ENCODE peak calls at places on chromosomes 1 and 21, in four cellular contexts. J is fibroblast of lung, Y is MM.1S, P is mesenchymal stem cell. W is an unnamed sample.

GRCh38 chr1:42379794-42380616 is 587 bp upstream of the RIMKLA start:
- DNase-seq in J (peak; percentile 44), Y (peak; percentile 7), P (peak; percentile 43), W (no peak)

GRCh38 chr1:48785869-48786268 is 9.2 kb upstream of the BEND5 start:
- DNase-seq in J (no peak), Y (no peak), P (no peak), W (no peak)

GRCh38 chr21:44695176-44695575 is 1.8 kb upstream of the KRTAP10-12 start:
- DNase-seq in J (no peak), Y (no peak), P (no peak), W (no peak)

GRCh38 chr1:165683848-165684485 is 14.4 kb downstream of the ALDH9A1 start:
- DNase-seq in J (no peak), Y (no peak), P (peak; percentile 18), W (no peak)

GRCh38 chr1:21077085-21077484 is 99.6 kb downstream of the EIF4G3 start:
- DNase-seq in J (peak; percentile 46), Y (no peak), P (peak; percentile 90), W (no peak)

GRCh38 chr1:204074274-204075115 is 1.6 kb downstream of the SOX13 start:
- DNase-seq in J (peak; percentile 68), Y (no peak), P (peak; percentile 82), W (no peak)

GRCh38 chr1:45820797-45821196 is 17.4 kb downstream of the MAST2 start:
- DNase-seq in J (no peak), Y (no peak), P (peak; percentile 20), W (no peak)

GRCh38 chr1:83909687-83910086 is 89.2 kb downstream of the TTLL7 start:
- DNase-seq in J (peak; percentile 56), Y (no peak), P (no peak), W (no peak)

GRCh38 chr1:243325305-243325890 is 69.6 kb downstream of the SDCCAG8 start:
- DNase-seq in J (peak; percentile 52), Y (peak; percentile 56), P (peak; percentile 69), W (no peak)

GRCh38 chr1:109640285-109640865 is 15.5 kb upstream of the GSTM4 start:
- DNase-seq in J (peak; percentile 36), Y (peak; percentile 60), P (peak; percentile 65), W (peak; percentile 83)

GRCh38 chr21:45861156-45861870 is 120.3 kb upstream of the COL6A1 start:
- DNase-seq in J (no peak), Y (no peak), P (no peak), W (no peak)

GRCh38 chr1:40939320-40940059 is 40.0 kb upstream of the CTPS1 start:
- DNase-seq in J (peak; percentile 16), Y (no peak), P (peak; percentile 51), W (no peak)

GRCh38 chr1:69777423-69777822 is 209.7 kb downstream of the LRRC7 start:
- DNase-seq in J (no peak), Y (no peak), P (no peak), W (no peak)

GRCh38 chr1:87826639-87827345 is 498.1 kb downstream of the LMO4 start:
- DNase-seq in J (peak; percentile 29), Y (peak; percentile 86), P (peak; percentile 4), W (no peak)

GRCh38 chr1:89657886-89658285 is 25.0 kb downstream of the LRRC8C start:
- DNase-seq in J (no peak), Y (peak; percentile 77), P (no peak), W (no peak)

GRCh38 chr1:202579806-202580205 is 130.4 kb downstream of the SYT2 start:
- DNase-seq in J (peak; percentile 96), Y (no peak), P (peak; percentile 72), W (no peak)

GRCh38 chr1:160374291-160374690 is 7.4 kb downstream of the NHLH1 start:
- DNase-seq in J (no peak), Y (no peak), P (no peak), W (no peak)

GRCh38 chr1:1400576-1401456 is 1.7 kb upstream of the CCNL2 start:
- DNase-seq in J (peak; percentile 18), Y (no peak), P (peak; percentile 33), W (no peak)
- H3K27ac ChIP-seq in J (peak overlapping the region; percentile 91), Y (no peak overlapping the region), P (peak overlapping the region; percentile 8), W (no peak overlapping the region)

DNA sequence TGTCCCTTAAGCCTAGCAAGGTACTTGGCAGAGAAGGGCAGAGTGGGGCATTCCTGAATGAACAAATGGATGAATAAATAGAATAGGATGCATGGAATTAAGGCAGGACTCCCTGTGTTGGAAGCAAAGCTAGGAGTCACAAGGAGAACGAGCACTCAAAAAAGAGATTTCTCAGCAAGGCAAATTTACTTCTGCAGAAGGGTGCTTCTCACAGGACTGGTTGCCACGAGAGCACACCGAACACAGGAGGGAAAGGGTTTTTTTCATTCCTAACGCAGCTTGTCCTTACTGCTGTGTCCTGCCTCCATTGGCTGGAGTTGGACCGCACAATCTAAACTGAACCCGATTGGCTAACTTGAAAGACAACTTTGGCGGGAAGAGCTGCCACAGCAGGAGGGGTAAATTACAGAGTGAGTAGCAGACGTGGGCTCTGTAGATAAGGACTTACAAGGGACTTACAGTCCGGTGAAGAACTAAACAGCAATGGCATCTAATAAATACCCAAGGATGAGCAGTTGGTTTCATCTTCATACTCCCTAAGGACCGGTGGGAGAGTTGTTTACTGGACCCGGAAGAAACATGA is 52.4 kb downstream of the KIF26B start:
- DNase-seq in J (no peak), Y (no peak), P (no peak), W (no peak)
- H3K4me3 ChIP-seq in J (no peak overlapping the region), Y (no peak overlapping the region), P (no peak overlapping the region), W (no peak overlapping the region)

GRCh38 chr1:116489231-116489697 is 81.6 kb downstream of the CD58 start:
- DNase-seq in J (peak; percentile 55), Y (no peak), P (no peak), W (no peak)
- H3K27ac ChIP-seq in J (no peak overlapping the region), Y (no peak overlapping the region), P (no peak overlapping the region), W (no peak overlapping the region)

GRCh38 chr1:30757196-30757949 is at the start of gene LAPTM5:
- DNase-seq in J (peak; percentile 61), Y (peak; percentile 48), P (no peak), W (peak; percentile 56)

GRCh38 chr1:30756206-30756544 is 1.4 kb downstream of the LAPTM5 start:
- DNase-seq in J (no peak), Y (no peak), P (no peak), W (no peak)

GRCh38 chr1:30755746-30756145 is 1.8 kb downstream of the LAPTM5 start:
- DNase-seq in J (no peak), Y (no peak), P (no peak), W (no peak)

GRCh38 chr1:30755334-30755733 is 2.2 kb downstream of the LAPTM5 start:
- DNase-seq in J (no peak), Y (no peak), P (no peak), W (no peak)

GRCh38 chr1:30756545-30757195 is 904 bp downstream of the LAPTM5 start:
- DNase-seq in J (peak; percentile 96), Y (peak; percentile 76), P (peak; percentile 95), W (peak; percentile 55)
- H3K4me3 ChIP-seq in J (no peak overlapping the region), Y (peak overlapping the region; percentile 77), P (no peak overlapping the region), W (peak overlapping the region; percentile 87)